ENCODE peak calls at places on chromosome 7, in six cellular contexts. One of them, this sample, is unnamed.

GRCh38 chr7:151630349-151630748 is 110.7 kb upstream of the RHEB start:
- DNase-seq in mucosa of gallbladder: no peak
- DNase-seq in ascending aorta: no peak
- DNase-seq in AG04450: no peak
- DNase-seq in Karpas-422: no peak
- DNase-seq in hippocampal formation: no peak
- DNase-seq in this sample: no peak

GRCh38 chr7:12769464-12769863 is 82.0 kb downstream of the ARL4A start:
- DNase-seq in mucosa of gallbladder: no peak
- DNase-seq in AG04450: no peak
- DNase-seq in ascending aorta: no peak
- DNase-seq in hippocampal formation: no peak
- DNase-seq in Karpas-422: no peak
- DNase-seq in this sample: no peak

GRCh38 chr7:131829911-131830310 is 273.5 kb upstream of the PODXL start:
- DNase-seq in Karpas-422: no peak
- DNase-seq in ascending aorta: no peak
- DNase-seq in mucosa of gallbladder: no peak
- DNase-seq in AG04450: no peak
- DNase-seq in hippocampal formation: no peak
- DNase-seq in this sample: no peak

GRCh38 chr7:134826105-134826504 is 46.7 kb downstream of the CALD1 start:
- DNase-seq in Karpas-422: no peak
- DNase-seq in hippocampal formation: no peak
- DNase-seq in AG04450: peak; percentile 71
- DNase-seq in ascending aorta: no peak
- DNase-seq in mucosa of gallbladder: no peak
- DNase-seq in this sample: no peak

GRCh38 chr7:44131173-44132009 is 8.0 kb upstream of the POLD2 start:
- DNase-seq in AG04450: no peak
- DNase-seq in Karpas-422: peak; percentile 64
- DNase-seq in hippocampal formation: no peak
- DNase-seq in mucosa of gallbladder: no peak
- DNase-seq in ascending aorta: no peak
- DNase-seq in this sample: no peak

GRCh38 chr7:66869660-66870450 is 51.2 kb upstream of the TMEM248 start:
- DNase-seq in hippocampal formation: no peak
- DNase-seq in AG04450: no peak
- DNase-seq in ascending aorta: no peak
- DNase-seq in Karpas-422: no peak
- DNase-seq in mucosa of gallbladder: no peak
- DNase-seq in this sample: no peak

GRCh38 chr7:83038787-83039186 is 123.9 kb downstream of the PCLO start:
- DNase-seq in mucosa of gallbladder: no peak
- DNase-seq in hippocampal formation: no peak
- DNase-seq in ascending aorta: no peak
- DNase-seq in Karpas-422: no peak
- DNase-seq in AG04450: no peak
- DNase-seq in this sample: no peak

GRCh38 chr7:109844362-109844761 is 1246.6 kb upstream of the LRRN3 start:
- DNase-seq in hippocampal formation: no peak
- DNase-seq in Karpas-422: no peak
- DNase-seq in AG04450: no peak
- DNase-seq in ascending aorta: no peak
- DNase-seq in mucosa of gallbladder: no peak
- DNase-seq in this sample: no peak

GRCh38 chr7:44752822-44753221 is 4.2 kb downstream of the ZMIZ2 start:
- DNase-seq in ascending aorta: no peak
- DNase-seq in hippocampal formation: no peak
- DNase-seq in AG04450: no peak
- DNase-seq in Karpas-422: peak; percentile 63
- DNase-seq in mucosa of gallbladder: no peak
- DNase-seq in this sample: no peak

This sample was measured in AG09319.